ENCODE peak calls at places on chromosomes 4 and X, in seven cellular contexts. K, P, D, N, J, H and E are unnamed samples.

GRCh38 chr4:147054241-147054902 is 108.7 kb upstream of the TTC29 start:
- DNase-seq in K (no peak), P (no peak), D (no peak), N (no peak), J (no peak), H (no peak), E (no peak)

GRCh38 chr4:53313510-53313909 is 52.4 kb downstream of the SCFD2 start:
- DNase-seq in K (no peak), P (no peak), D (no peak), N (no peak), J (peak), H (no peak), E (no peak)

GRCh38 chr4:159382875-159383568 is 280.1 kb downstream of the RAPGEF2 start:
- DNase-seq in K (no peak), P (no peak), D (peak), N (no peak), J (no peak), H (no peak), E (no peak)

GRCh38 chr4:78691971-78692814 is 84.0 kb upstream of the BMP2K start:
- DNase-seq in K (no peak), P (no peak), D (no peak), N (no peak), J (peak), H (no peak), E (no peak)

GRCh38 chr4:4327652-4328121 is 37.6 kb downstream of the ZBTB49 start:
- DNase-seq in K (no peak), P (no peak), D (peak), N (no peak), J (no peak), H (no peak), E (no peak)

GRCh38 chr4:40053161-40053560 is 3.5 kb upstream of the N4BP2 start:
- DNase-seq in K (no peak), P (no peak), D (no peak), N (no peak), J (no peak), H (no peak), E (no peak)

GRCh38 chr4:2062808-2063524 is 3.8 kb downstream of the NAT8L start:
- DNase-seq in K (no peak), P (no peak), D (no peak), N (no peak), J (no peak), H (no peak), E (no peak)

GRCh38 chr4:121711263-121712000 is 14.7 kb upstream of the ANXA5 start:
- DNase-seq in K (peak), P (no peak), D (peak), N (peak), J (peak), H (no peak), E (no peak)

GRCh38 chrX:75278991-75279390 is 5.1 kb downstream of the UPRT start:
- DNase-seq in K (no peak), P (no peak), D (no peak), N (no peak), J (no peak), H (no peak), E (no peak)

GRCh38 chrX:7088968-7089615 is 58.4 kb upstream of the STS start:
- DNase-seq in K (no peak), P (peak), D (no peak), N (no peak), J (no peak), H (no peak), E (no peak)

GRCh38 chrX:133681416-133681815 is 266.1 kb upstream of the GPC4 start:
- DNase-seq in K (no peak), P (no peak), D (no peak), N (no peak), J (no peak), H (no peak), E (no peak)